ENCODE peak calls at places on chromosomes 13 and 19, in seven cellular contexts. C is ovary, H is lung, K is brain microvascular endothelial cell, B is A549, P is heart left ventricle, M is upper lobe of left lung. A is an unnamed sample.

GRCh38 chr13:97658556-97658955 is 224.6 kb downstream of the RAP2A start:
- DNase-seq in C (no peak), H (no peak), K (no peak), B (no peak), P (no peak), M (no peak), A (no peak)

GRCh38 chr19:17859533-17860330 is at the start of gene RPL18A:
- DNase-seq in C (peak), H (peak), K (peak), B (peak), P (peak), M (peak), A (peak)

GRCh38 chr13:86282450-86282849 is 483.2 kb upstream of the SLITRK6 start:
- DNase-seq in C (no peak), H (no peak), K (no peak), B (no peak), P (no peak), M (no peak), A (no peak)

GRCh38 chr19:12767150-12767549 is 8.2 kb downstream of the HOOK2 start:
- DNase-seq in C (no peak), H (no peak), K (no peak), B (no peak), P (no peak), M (no peak), A (no peak)

GRCh38 chr13:113540523-113540922 is 44.0 kb upstream of the TFDP1 start:
- DNase-seq in C (no peak), H (no peak), K (no peak), B (no peak), P (no peak), M (no peak), A (no peak)

GRCh38 chr13:20351279-20352022 is 119.3 kb upstream of the GJB6 start:
- DNase-seq in C (no peak), H (peak), K (peak), B (no peak), P (no peak), M (peak), A (no peak)

GRCh38 chr19:41957838-41958366 is 1.2 kb downstream of the RABAC1 start:
- DNase-seq in C (peak), H (peak), K (peak), B (peak), P (peak), M (peak), A (peak)

GRCh38 chr19:7197760-7198696 is 96.2 kb downstream of the INSR start:
- DNase-seq in C (peak), H (peak), K (peak), B (peak), P (peak), M (peak), A (peak)

GRCh38 chr13:22861958-22862466 is 318.8 kb upstream of the SGCG start:
- DNase-seq in C (no peak), H (no peak), K (no peak), B (no peak), P (no peak), M (no peak), A (no peak)

GRCh38 chr13:40666905-40667621 is 622 bp upstream of the FOXO1 start:
- DNase-seq in C (peak), H (peak), K (no peak), B (peak), P (peak), M (peak), A (peak)

GRCh38 chr19:54186351-54186750 is 3.0 kb downstream of the MBOAT7 start:
- DNase-seq in C (no peak), H (no peak), K (no peak), B (no peak), P (no peak), M (no peak), A (no peak)

GRCh38 chr13:24693862-24694471 is 13.8 kb downstream of the ATP12A start:
- DNase-seq in C (no peak), H (peak), K (peak), B (peak), P (no peak), M (peak), A (no peak)
- TF ChIP-seq CTCF in C (no peak), H (peak), K (peak), B (peak), P (peak), M (peak), A (peak)

GRCh38 chr13:99628442-99628841 is 127.2 kb downstream of the TM9SF2 start:
- DNase-seq in C (no peak), H (no peak), K (no peak), B (no peak), P (no peak), M (no peak), A (no peak)

GRCh38 chr13:99624936-99625540 is 123.8 kb downstream of the TM9SF2 start:
- DNase-seq in C (no peak), H (no peak), K (no peak), B (no peak), P (no peak), M (no peak), A (no peak)

GRCh38 chr13:99630269-99630898 is 129.1 kb downstream of the TM9SF2 start:
- DNase-seq in C (no peak), H (no peak), K (no peak), B (no peak), P (no peak), M (no peak), A (no peak)

GRCh38 chr13:99629641-99630040 is 128.4 kb downstream of the TM9SF2 start:
- DNase-seq in C (no peak), H (no peak), K (no peak), B (no peak), P (no peak), M (no peak), A (no peak)

DNA sequence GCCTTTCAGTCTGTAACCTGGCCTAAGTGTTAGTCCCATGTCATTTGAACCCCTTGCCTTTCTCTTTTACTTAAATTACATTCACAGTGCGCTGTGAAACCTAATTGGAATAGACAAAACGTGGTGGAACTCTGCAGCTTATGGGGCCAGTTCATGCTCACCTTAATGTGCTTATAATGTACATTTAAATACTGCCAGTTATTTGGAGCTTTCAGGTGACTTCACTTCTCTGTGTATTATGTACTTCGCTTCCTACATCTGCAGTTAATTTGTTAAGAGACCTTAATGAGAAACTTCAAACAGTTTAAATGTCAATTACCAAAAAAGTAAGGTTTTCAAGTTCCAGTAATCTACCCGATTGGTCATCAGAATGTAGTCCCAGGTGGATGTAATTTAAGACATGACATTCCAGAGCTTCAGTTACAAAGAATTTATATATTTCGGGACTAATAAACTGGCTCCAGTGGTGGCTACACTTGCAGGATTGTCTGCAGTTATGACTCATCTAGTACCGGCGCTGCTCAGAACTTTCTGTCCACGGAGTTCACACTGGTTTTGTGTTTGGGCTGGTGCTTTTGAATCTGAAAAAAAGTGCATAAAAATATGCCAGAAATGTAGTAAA is 125.3 kb downstream of the TM9SF2 start:
- DNase-seq in C (no peak), H (no peak), K (peak), B (no peak), P (peak), M (no peak), A (no peak)
- H3K27ac ChIP-seq in C (no peak), H (no peak), K (no peak), B (peak), P (no peak), M (no peak), A (peak)

GRCh38 chr13:109869312-109870237 is 83.2 kb upstream of the IRS2 start:
- DNase-seq in C (peak), H (peak), K (peak), B (peak), P (peak), M (peak), A (no peak)
- TF ChIP-seq CTCF in C (peak), H (no peak), K (peak), B (peak), P (no peak), M (peak), A (peak)

GRCh38 chr19:38678891-38679494 is 31.5 kb downstream of the ACTN4 start:
- DNase-seq in C (no peak), H (no peak), K (no peak), B (no peak), P (no peak), M (no peak), A (no peak)

GRCh38 chr19:38678217-38678890 is 30.9 kb downstream of the ACTN4 start:
- DNase-seq in C (no peak), H (no peak), K (no peak), B (no peak), P (no peak), M (no peak), A (no peak)

GRCh38 chr19:38676023-38676877 is 28.8 kb downstream of the ACTN4 start:
- DNase-seq in C (peak), H (no peak), K (peak), B (no peak), P (peak), M (no peak), A (no peak)

GRCh38 chr19:38675611-38676010 is 28.2 kb downstream of the ACTN4 start:
- DNase-seq in C (no peak), H (no peak), K (no peak), B (no peak), P (no peak), M (no peak), A (no peak)

GRCh38 chr19:38676878-38677646 is 29.6 kb downstream of the ACTN4 start:
- DNase-seq in C (no peak), H (no peak), K (no peak), B (no peak), P (no peak), M (no peak), A (no peak)
- H3K27ac ChIP-seq in C (peak), H (peak), K (peak), B (peak), P (peak), M (peak), A (peak)

DNA sequence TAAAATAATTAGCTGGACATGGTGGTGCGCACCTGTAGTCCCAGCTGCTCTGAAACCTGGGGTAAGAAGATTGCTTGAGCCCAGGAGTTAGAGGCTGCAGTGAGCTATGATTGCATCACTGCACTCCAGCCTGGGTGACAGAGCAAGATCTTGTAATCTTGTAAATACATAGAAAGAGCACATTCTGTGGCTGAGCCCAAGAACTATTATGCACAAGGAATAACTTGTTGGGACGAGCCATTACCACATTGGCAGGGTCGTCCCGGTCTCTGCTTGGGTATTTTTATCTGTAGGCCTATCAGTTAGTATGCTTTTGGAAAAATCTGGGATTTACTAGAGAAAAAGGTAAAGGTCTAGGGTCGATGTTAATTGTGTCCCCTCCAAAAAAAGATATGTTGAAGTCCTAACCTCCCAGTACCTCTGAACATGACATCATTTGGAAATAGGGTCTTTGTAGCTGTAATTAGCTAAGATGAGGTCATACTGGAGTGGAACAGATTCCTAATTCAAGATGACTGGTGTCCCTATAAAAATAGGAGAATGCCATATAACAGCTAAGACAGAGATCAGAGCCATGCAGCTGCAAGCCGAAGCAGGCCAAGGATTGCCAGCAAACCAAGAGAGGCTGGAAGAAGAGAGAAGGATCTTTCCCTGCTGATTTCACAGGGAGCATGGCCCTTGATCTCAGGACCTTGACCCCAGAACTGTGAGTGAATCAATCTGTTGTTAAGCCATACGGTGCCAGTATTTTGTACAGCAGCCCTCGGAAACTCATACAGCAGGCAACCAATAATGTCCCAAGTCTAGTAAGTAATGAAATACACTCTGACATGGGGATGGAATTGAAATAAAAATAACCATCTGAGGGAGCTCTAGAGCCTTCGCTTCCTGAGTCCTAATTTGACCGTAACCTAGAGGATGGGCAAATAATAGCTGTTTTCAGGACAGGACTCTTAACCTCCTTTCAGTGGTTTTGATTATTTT is 77.0 kb downstream of the TM9SF2 start:
- DNase-seq in C (peak), H (no peak), K (no peak), B (no peak), P (no peak), M (no peak), A (no peak)
- TF ChIP-seq CTCF in C (peak), H (no peak), K (peak), B (no peak), P (peak), M (no peak), A (no peak)

GRCh38 chr19:48169585-48169973 is 565 bp downstream of the LIG1 start:
- DNase-seq in C (peak), H (peak), K (peak), B (peak), P (peak), M (peak), A (peak)
- H3K27ac ChIP-seq in C (peak), H (peak), K (no peak), B (peak), P (peak), M (peak), A (peak)

GRCh38 chr13:102197193-102197592 is 204.7 kb downstream of the FGF14 start:
- DNase-seq in C (no peak), H (no peak), K (no peak), B (no peak), P (no peak), M (no peak), A (no peak)
- TF ChIP-seq CTCF in C (no peak), H (no peak), K (peak), B (no peak), P (no peak), M (no peak), A (no peak)

GRCh38 chr13:48660356-48661076 is 6.8 kb downstream of the CYSLTR2 start:
- DNase-seq in C (no peak), H (no peak), K (no peak), B (no peak), P (no peak), M (peak), A (no peak)
- H3K27ac ChIP-seq in C (peak), H (peak), K (no peak), B (no peak), P (peak), M (peak), A (peak)

DNA sequence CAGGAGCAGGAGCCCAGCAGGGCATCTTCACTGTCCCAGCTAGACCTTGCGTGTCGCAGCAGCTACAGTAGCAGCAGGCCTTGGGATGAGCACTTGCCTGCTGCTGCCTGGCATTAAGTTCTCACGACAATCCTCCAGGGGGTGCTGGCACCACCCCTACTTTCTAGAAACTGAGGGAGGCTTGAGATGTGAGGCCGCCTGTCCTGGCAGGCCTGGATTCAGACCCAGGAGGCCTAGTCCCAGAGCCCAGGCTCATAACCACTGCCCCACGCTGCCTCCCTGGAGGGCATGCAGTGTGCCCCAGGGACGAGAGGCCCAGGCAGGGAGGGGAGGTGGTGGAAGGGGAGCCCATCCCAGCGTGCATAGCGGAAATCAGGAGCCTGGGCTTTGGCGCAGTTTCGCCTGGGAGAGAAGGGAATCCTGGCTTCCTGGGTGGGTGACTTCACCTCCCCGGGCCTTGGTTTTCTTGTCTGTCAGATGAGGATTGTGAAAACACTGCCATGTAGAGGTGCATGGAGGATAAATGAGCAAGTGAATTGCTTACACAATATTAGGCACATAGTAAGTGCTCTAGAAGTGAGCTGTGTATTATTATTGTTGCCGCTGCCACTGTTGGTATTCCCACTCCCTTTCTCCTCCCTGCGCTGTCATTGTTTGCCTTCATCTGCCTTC is 26.1 kb downstream of the PPP5C start:
- DNase-seq in C (peak), H (no peak), K (peak), B (peak), P (no peak), M (no peak), A (no peak)
- TF ChIP-seq CTCF in C (no peak), H (no peak), K (peak), B (peak), P (no peak), M (no peak), A (no peak)

A was measured in gastrocnemius medialis.